ENCODE peak calls at places on chromosomes 1 and 21, in four cellular contexts. One of them, this sample, is unnamed.

GRCh38 chr1:42733415-42734200 is 6.4 kb downstream of the CLDN19 start:
- DNase-seq in Karpas-422: no peak
- DNase-seq in fibroblast of lung: no peak
- DNase-seq in H9: no peak
- DNase-seq in this sample: no peak

GRCh38 chr1:119862276-119862675 is 34.0 kb downstream of the ADAM30 start:
- DNase-seq in fibroblast of lung: no peak
- DNase-seq in H9: no peak
- DNase-seq in Karpas-422: no peak
- DNase-seq in this sample: peak; percentile 39

GRCh38 chr1:206935491-206936067 is 10.7 kb downstream of the PIGR start:
- DNase-seq in Karpas-422: peak; percentile 53
- DNase-seq in H9: peak; percentile 90
- DNase-seq in fibroblast of lung: no peak
- DNase-seq in this sample: peak; percentile 44

GRCh38 chr1:178393370-178393769 is 103.4 kb downstream of the CLEC20A start:
- DNase-seq in H9: no peak
- DNase-seq in Karpas-422: no peak
- DNase-seq in fibroblast of lung: no peak
- DNase-seq in this sample: no peak

GRCh38 chr1:43441894-43442632 is 11.7 kb downstream of the HYI start:
- DNase-seq in H9: peak; percentile 21
- DNase-seq in fibroblast of lung: no peak
- DNase-seq in Karpas-422: no peak
- DNase-seq in this sample: no peak

GRCh38 chr1:205444931-205445652 is 10.8 kb downstream of the BLACAT1 start:
- DNase-seq in H9: peak; percentile 95
- DNase-seq in Karpas-422: no peak
- DNase-seq in fibroblast of lung: no peak
- DNase-seq in this sample: no peak

GRCh38 chr21:44618909-44619308 is 7.0 kb downstream of the KRTAP10-8 start:
- DNase-seq in fibroblast of lung: no peak
- DNase-seq in H9: no peak
- DNase-seq in Karpas-422: peak; percentile 46
- DNase-seq in this sample: no peak

GRCh38 chr1:7220007-7220406 is 434.8 kb downstream of the CAMTA1 start:
- DNase-seq in Karpas-422: no peak
- DNase-seq in H9: no peak
- DNase-seq in fibroblast of lung: peak; percentile 4
- DNase-seq in this sample: peak; percentile 69

GRCh38 chr1:160346953-160347352 is 3.8 kb downstream of the NCSTN start:
- DNase-seq in Karpas-422: peak; percentile 87
- DNase-seq in fibroblast of lung: no peak
- DNase-seq in H9: no peak
- DNase-seq in this sample: no peak

GRCh38 chr1:204576422-204576821 is 60.2 kb downstream of the MDM4 start:
- DNase-seq in H9: no peak
- DNase-seq in Karpas-422: no peak
- DNase-seq in fibroblast of lung: no peak
- DNase-seq in this sample: no peak

GRCh38 chr1:92933459-92933858 is 27.8 kb downstream of the DIPK1A start:
- DNase-seq in Karpas-422: no peak
- DNase-seq in fibroblast of lung: no peak
- DNase-seq in H9: no peak
- DNase-seq in this sample: peak; percentile 51

GRCh38 chr1:52259886-52260285 is 106.1 kb downstream of the CC2D1B start:
- DNase-seq in H9: no peak
- DNase-seq in Karpas-422: no peak
- DNase-seq in fibroblast of lung: no peak
- DNase-seq in this sample: no peak

GRCh38 chr1:154849645-154850131 is 20.4 kb downstream of the KCNN3 start:
- DNase-seq in fibroblast of lung: no peak
- DNase-seq in Karpas-422: no peak
- DNase-seq in H9: no peak
- DNase-seq in this sample: no peak

GRCh38 chr1:62810420-62811274 is 26.7 kb downstream of the ATG4C start:
- DNase-seq in fibroblast of lung: no peak
- DNase-seq in Karpas-422: peak; percentile 71
- DNase-seq in H9: no peak
- DNase-seq in this sample: no peak

GRCh38 chr1:108686609-108687313 is 5.3 kb upstream of the PRPF38B start:
- DNase-seq in H9: no peak
- DNase-seq in Karpas-422: no peak
- DNase-seq in fibroblast of lung: peak; percentile 6
- DNase-seq in this sample: peak; percentile 45

GRCh38 chr1:156204686-156205085 is 8.1 kb upstream of the PMF1 start:
- DNase-seq in fibroblast of lung: no peak
- DNase-seq in Karpas-422: no peak
- DNase-seq in H9: no peak
- DNase-seq in this sample: no peak

GRCh38 chr1:2381741-2382620 is 9.4 kb downstream of the MORN1 start:
- DNase-seq in Karpas-422: peak; percentile 87
- DNase-seq in fibroblast of lung: peak; percentile 74
- DNase-seq in H9: peak; percentile 89
- DNase-seq in this sample: peak; percentile 91

GRCh38 chr1:151998611-151999362 is 5.1 kb upstream of the S100A10 start:
- DNase-seq in fibroblast of lung: no peak
- DNase-seq in Karpas-422: no peak
- DNase-seq in H9: no peak
- DNase-seq in this sample: no peak

GRCh38 chr1:95111014-95111413 is 6.1 kb upstream of the TLCD4 start:
- DNase-seq in H9: no peak
- DNase-seq in Karpas-422: no peak
- DNase-seq in fibroblast of lung: no peak
- DNase-seq in this sample: no peak

GRCh38 chr1:179127163-179127895 is 45.5 kb downstream of the TOR3A start:
- DNase-seq in fibroblast of lung: peak; percentile 39
- DNase-seq in Karpas-422: no peak
- DNase-seq in H9: no peak
- DNase-seq in this sample: peak; percentile 67

GRCh38 chr1:32223683-32224082 is 1.5 kb downstream of the EIF3I start:
- DNase-seq in Karpas-422: no peak
- DNase-seq in fibroblast of lung: no peak
- DNase-seq in H9: no peak
- DNase-seq in this sample: peak; percentile 26

GRCh38 chr1:227729144-227729880 is 5.8 kb downstream of the JMJD4 start:
- DNase-seq in Karpas-422: peak; percentile 62
- DNase-seq in H9: peak; percentile 66
- DNase-seq in fibroblast of lung: no peak
- DNase-seq in this sample: no peak

GRCh38 chr1:11654571-11655262 is at the start of gene FBXO44:
- DNase-seq in fibroblast of lung: no peak
- DNase-seq in H9: peak; percentile 91
- DNase-seq in Karpas-422: no peak
- DNase-seq in this sample: peak; percentile 65

GRCh38 chr1:101282314-101283087 is 45.7 kb downstream of the S1PR1 start:
- DNase-seq in fibroblast of lung: peak; percentile 67
- DNase-seq in H9: no peak
- DNase-seq in Karpas-422: no peak
- DNase-seq in this sample: no peak

GRCh38 chr1:43538143-43538487 is 7.4 kb downstream of the PTPRF start:
- DNase-seq in H9: no peak
- DNase-seq in fibroblast of lung: no peak
- DNase-seq in Karpas-422: no peak
- DNase-seq in this sample: no peak

GRCh38 chr1:105462308-105462707 is 1594.2 kb upstream of the PRMT6 start:
- DNase-seq in Karpas-422: no peak
- DNase-seq in fibroblast of lung: no peak
- DNase-seq in H9: no peak
- DNase-seq in this sample: no peak

GRCh38 chr21:46347791-46348381 is 23.9 kb downstream of the PCNT start:
- DNase-seq in H9: no peak
- DNase-seq in fibroblast of lung: peak; percentile 66
- DNase-seq in Karpas-422: no peak
- DNase-seq in this sample: peak; percentile 53

GRCh38 chr21:45420623-45421041 is 15.7 kb downstream of the COL18A1 start:
- DNase-seq in H9: no peak
- DNase-seq in Karpas-422: no peak
- DNase-seq in fibroblast of lung: no peak
- DNase-seq in this sample: no peak

GRCh38 chr1:59185163-59185855 is 111.6 kb upstream of the FGGY start:
- DNase-seq in H9: no peak
- DNase-seq in Karpas-422: no peak
- DNase-seq in fibroblast of lung: no peak
- DNase-seq in this sample: no peak

GRCh38 chr1:160864173-160864572 is 1.5 kb upstream of the CD244 start:
- DNase-seq in fibroblast of lung: no peak
- DNase-seq in Karpas-422: no peak
- DNase-seq in H9: no peak
- DNase-seq in this sample: no peak

DNA sequence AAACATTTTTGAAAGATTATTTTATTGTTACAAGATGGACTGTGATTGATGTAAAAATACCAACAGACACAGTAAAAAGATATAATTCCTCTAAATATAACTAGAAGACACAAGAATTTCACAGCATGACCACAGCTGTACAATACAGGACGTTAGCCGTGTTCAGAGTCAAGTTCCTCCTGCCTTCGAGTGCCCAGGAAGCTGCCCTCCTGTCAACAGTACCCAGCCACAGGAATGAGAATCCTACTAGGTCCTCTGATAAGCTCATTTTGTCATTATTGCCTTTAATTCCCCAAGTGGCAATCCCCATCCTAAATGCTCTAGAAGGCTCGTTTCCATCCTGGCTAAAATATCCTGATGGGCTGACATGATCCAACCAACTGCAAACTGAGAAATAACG is 16.4 kb upstream of the CAPN2 start:
- DNase-seq in fibroblast of lung: no peak
- DNase-seq in Karpas-422: no peak
- DNase-seq in H9: no peak
- DNase-seq in this sample: no peak
- H2AFZ ChIP-seq in fibroblast of lung: no peak overlapping the region
- H2AFZ ChIP-seq in Karpas-422: no peak overlapping the region
- H2AFZ ChIP-seq in H9: no peak overlapping the region
- H2AFZ ChIP-seq in this sample: peak overlapping the region; percentile 19

GRCh38 chr1:27606708-27607238 is 2.8 kb upstream of the AHDC1 start:
- DNase-seq in Karpas-422: no peak
- DNase-seq in fibroblast of lung: no peak
- DNase-seq in H9: no peak
- DNase-seq in this sample: peak; percentile 55

GRCh38 chr1:27604579-27605299 is 795 bp upstream of the AHDC1 start:
- DNase-seq in Karpas-422: no peak
- DNase-seq in H9: peak; percentile 77
- DNase-seq in fibroblast of lung: no peak
- DNase-seq in this sample: peak; percentile 33

GRCh38 chr1:27605300-27605766 is 1.4 kb upstream of the AHDC1 start:
- DNase-seq in H9: no peak
- DNase-seq in fibroblast of lung: no peak
- DNase-seq in Karpas-422: no peak
- DNase-seq in this sample: no peak

GRCh38 chr1:27607239-27607804 is 3.4 kb upstream of the AHDC1 start:
- DNase-seq in fibroblast of lung: no peak
- DNase-seq in H9: peak; percentile 84
- DNase-seq in Karpas-422: no peak
- DNase-seq in this sample: no peak

GRCh38 chr1:27605796-27606707 is 2.1 kb upstream of the AHDC1 start:
- DNase-seq in H9: peak; percentile 81
- DNase-seq in Karpas-422: peak; percentile 86
- DNase-seq in fibroblast of lung: peak; percentile 69
- DNase-seq in this sample: peak; percentile 76
- H3K9ac ChIP-seq in H9: no peak overlapping the region
- H3K9ac ChIP-seq in Karpas-422: no peak overlapping the region
- H3K9ac ChIP-seq in fibroblast of lung: peak overlapping the region; percentile 23
- H3K9ac ChIP-seq in this sample: no peak overlapping the region

GRCh38 chr1:30636621-30637020 is 86.8 kb downstream of the MATN1 start:
- DNase-seq in Karpas-422: no peak
- DNase-seq in H9: no peak
- DNase-seq in fibroblast of lung: no peak
- DNase-seq in this sample: no peak
- H2AFZ ChIP-seq in Karpas-422: no peak overlapping the region
- H2AFZ ChIP-seq in H9: no peak overlapping the region
- H2AFZ ChIP-seq in fibroblast of lung: no peak overlapping the region
- H2AFZ ChIP-seq in this sample: no peak overlapping the region

DNA sequence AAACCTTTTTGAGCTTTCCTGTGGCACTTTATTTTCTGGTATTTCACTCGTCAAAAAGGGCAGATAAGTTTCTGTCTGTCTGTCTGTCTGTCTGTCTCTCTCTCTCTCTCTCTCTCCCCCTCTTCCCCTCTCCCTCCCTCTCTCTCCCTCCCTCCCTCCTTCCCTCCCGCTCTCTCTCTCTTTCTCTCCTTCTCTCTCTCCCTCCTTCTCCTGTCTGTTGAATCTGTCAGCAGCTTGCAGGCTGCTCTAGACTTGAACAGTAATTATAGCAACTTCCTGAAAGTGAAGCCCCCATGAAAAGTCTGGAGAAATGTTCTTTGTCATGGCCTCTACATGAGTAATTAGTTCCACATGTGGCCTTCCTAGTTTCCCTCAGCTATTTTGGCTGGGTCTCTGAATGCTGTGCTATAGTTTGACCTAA is 275.2 kb upstream of the C1orf105 start:
- DNase-seq in fibroblast of lung: peak; percentile 73
- DNase-seq in Karpas-422: no peak
- DNase-seq in H9: no peak
- DNase-seq in this sample: peak; percentile 88
- H3K9ac ChIP-seq in fibroblast of lung: peak overlapping the region; percentile 84
- H3K9ac ChIP-seq in Karpas-422: no peak overlapping the region
- H3K9ac ChIP-seq in H9: no peak overlapping the region
- H3K9ac ChIP-seq in this sample: peak overlapping the region; percentile 99

GRCh38 chr1:64246294-64246917 is 43.0 kb downstream of the UBE2U start:
- DNase-seq in Karpas-422: peak; percentile 71
- DNase-seq in H9: no peak
- DNase-seq in fibroblast of lung: peak; percentile 74
- DNase-seq in this sample: peak; percentile 62

GRCh38 chr1:64242895-64243756 is 39.7 kb downstream of the UBE2U start:
- DNase-seq in H9: no peak
- DNase-seq in Karpas-422: peak; percentile 41
- DNase-seq in fibroblast of lung: peak; percentile 80
- DNase-seq in this sample: peak; percentile 71

GRCh38 chr1:64245495-64245894 is 42.1 kb downstream of the UBE2U start:
- DNase-seq in H9: no peak
- DNase-seq in Karpas-422: no peak
- DNase-seq in fibroblast of lung: no peak
- DNase-seq in this sample: no peak

GRCh38 chr1:64241069-64241468 is 37.6 kb downstream of the UBE2U start:
- DNase-seq in H9: no peak
- DNase-seq in fibroblast of lung: no peak
- DNase-seq in Karpas-422: no peak
- DNase-seq in this sample: no peak

GRCh38 chr1:64243757-64244080 is 40.3 kb downstream of the UBE2U start:
- DNase-seq in H9: no peak
- DNase-seq in Karpas-422: no peak
- DNase-seq in fibroblast of lung: no peak
- DNase-seq in this sample: no peak
- H2AFZ ChIP-seq in H9: peak overlapping the region; percentile 91
- H2AFZ ChIP-seq in Karpas-422: no peak overlapping the region
- H2AFZ ChIP-seq in fibroblast of lung: no peak overlapping the region
- H2AFZ ChIP-seq in this sample: no peak overlapping the region

This sample was measured in GM23248.